ENCODE peak calls at places on chromosomes 1 and 21, in eight cellular contexts. One of them, this sample, is unnamed.

GRCh38 chr1:234987415-234988159 is 141.1 kb downstream of the TOMM20 start:
- DNase-seq in GM23338: peak
- DNase-seq in COR-L47: no peak
- DNase-seq in MV-4-11: no peak
- DNase-seq in fibroblast of the aortic adventitia: peak
- DNase-seq in Right ventricle myocardium inferior: no peak
- DNase-seq in activated CD4-positive, alpha-beta T cell treated with anti-CD3 and anti-CD28 coated beads for 4 hours: peak
- DNase-seq in activated T-cell treated with anti-CD3 and anti-CD28 coated beads for 48 hours: no peak
- DNase-seq in this sample: no peak

GRCh38 chr1:32101233-32101681 is 6.6 kb upstream of the KPNA6 start:
- DNase-seq in activated T-cell treated with anti-CD3 and anti-CD28 coated beads for 48 hours: no peak
- DNase-seq in activated CD4-positive, alpha-beta T cell treated with anti-CD3 and anti-CD28 coated beads for 4 hours: no peak
- DNase-seq in COR-L47: no peak
- DNase-seq in Right ventricle myocardium inferior: no peak
- DNase-seq in GM23338: no peak
- DNase-seq in MV-4-11: no peak
- DNase-seq in fibroblast of the aortic adventitia: peak
- DNase-seq in this sample: no peak

GRCh38 chr1:158149175-158149574 is 31.5 kb upstream of the CD1D start:
- DNase-seq in MV-4-11: no peak
- DNase-seq in fibroblast of the aortic adventitia: no peak
- DNase-seq in GM23338: no peak
- DNase-seq in COR-L47: no peak
- DNase-seq in activated CD4-positive, alpha-beta T cell treated with anti-CD3 and anti-CD28 coated beads for 4 hours: no peak
- DNase-seq in Right ventricle myocardium inferior: no peak
- DNase-seq in activated T-cell treated with anti-CD3 and anti-CD28 coated beads for 48 hours: no peak
- DNase-seq in this sample: no peak

GRCh38 chr1:3514404-3514803 is 59.9 kb downstream of the ARHGEF16 start:
- DNase-seq in activated CD4-positive, alpha-beta T cell treated with anti-CD3 and anti-CD28 coated beads for 4 hours: no peak
- DNase-seq in MV-4-11: no peak
- DNase-seq in Right ventricle myocardium inferior: no peak
- DNase-seq in activated T-cell treated with anti-CD3 and anti-CD28 coated beads for 48 hours: no peak
- DNase-seq in COR-L47: no peak
- DNase-seq in fibroblast of the aortic adventitia: no peak
- DNase-seq in GM23338: no peak
- DNase-seq in this sample: no peak

GRCh38 chr1:36203554-36204346 is 20.5 kb upstream of the THRAP3 start:
- DNase-seq in MV-4-11: peak
- DNase-seq in Right ventricle myocardium inferior: peak
- DNase-seq in fibroblast of the aortic adventitia: no peak
- DNase-seq in activated CD4-positive, alpha-beta T cell treated with anti-CD3 and anti-CD28 coated beads for 4 hours: no peak
- DNase-seq in GM23338: no peak
- DNase-seq in activated T-cell treated with anti-CD3 and anti-CD28 coated beads for 48 hours: no peak
- DNase-seq in COR-L47: peak
- DNase-seq in this sample: peak

GRCh38 chr21:44736291-44737004 is 25.1 kb upstream of the TSPEAR start:
- DNase-seq in activated CD4-positive, alpha-beta T cell treated with anti-CD3 and anti-CD28 coated beads for 4 hours: no peak
- DNase-seq in activated T-cell treated with anti-CD3 and anti-CD28 coated beads for 48 hours: no peak
- DNase-seq in Right ventricle myocardium inferior: no peak
- DNase-seq in MV-4-11: no peak
- DNase-seq in fibroblast of the aortic adventitia: no peak
- DNase-seq in GM23338: no peak
- DNase-seq in COR-L47: peak
- DNase-seq in this sample: no peak

GRCh38 chr1:116855220-116855619 is 54.5 kb upstream of the PTGFRN start:
- DNase-seq in COR-L47: no peak
- DNase-seq in MV-4-11: no peak
- DNase-seq in Right ventricle myocardium inferior: peak
- DNase-seq in fibroblast of the aortic adventitia: peak
- DNase-seq in activated T-cell treated with anti-CD3 and anti-CD28 coated beads for 48 hours: no peak
- DNase-seq in activated CD4-positive, alpha-beta T cell treated with anti-CD3 and anti-CD28 coated beads for 4 hours: no peak
- DNase-seq in GM23338: no peak
- DNase-seq in this sample: no peak

GRCh38 chr1:73604739-73605138 is 593.2 kb downstream of the LRRIQ3 start:
- DNase-seq in fibroblast of the aortic adventitia: no peak
- DNase-seq in COR-L47: no peak
- DNase-seq in GM23338: peak
- DNase-seq in activated CD4-positive, alpha-beta T cell treated with anti-CD3 and anti-CD28 coated beads for 4 hours: no peak
- DNase-seq in MV-4-11: peak
- DNase-seq in Right ventricle myocardium inferior: no peak
- DNase-seq in activated T-cell treated with anti-CD3 and anti-CD28 coated beads for 48 hours: no peak
- DNase-seq in this sample: no peak

GRCh38 chr1:164702216-164702615 is 143.2 kb downstream of the PBX1 start:
- DNase-seq in activated CD4-positive, alpha-beta T cell treated with anti-CD3 and anti-CD28 coated beads for 4 hours: no peak
- DNase-seq in fibroblast of the aortic adventitia: no peak
- DNase-seq in MV-4-11: no peak
- DNase-seq in GM23338: no peak
- DNase-seq in activated T-cell treated with anti-CD3 and anti-CD28 coated beads for 48 hours: no peak
- DNase-seq in Right ventricle myocardium inferior: no peak
- DNase-seq in COR-L47: no peak
- DNase-seq in this sample: no peak

GRCh38 chr21:26127918-26128317 is 42.7 kb downstream of the APP start:
- DNase-seq in fibroblast of the aortic adventitia: peak
- DNase-seq in COR-L47: no peak
- DNase-seq in activated T-cell treated with anti-CD3 and anti-CD28 coated beads for 48 hours: no peak
- DNase-seq in GM23338: no peak
- DNase-seq in MV-4-11: no peak
- DNase-seq in Right ventricle myocardium inferior: no peak
- DNase-seq in activated CD4-positive, alpha-beta T cell treated with anti-CD3 and anti-CD28 coated beads for 4 hours: no peak
- DNase-seq in this sample: no peak

GRCh38 chr1:155389831-155390230 is 69.1 kb downstream of the RUSC1 start:
- DNase-seq in Right ventricle myocardium inferior: no peak
- DNase-seq in fibroblast of the aortic adventitia: no peak
- DNase-seq in activated T-cell treated with anti-CD3 and anti-CD28 coated beads for 48 hours: no peak
- DNase-seq in activated CD4-positive, alpha-beta T cell treated with anti-CD3 and anti-CD28 coated beads for 4 hours: no peak
- DNase-seq in GM23338: no peak
- DNase-seq in MV-4-11: no peak
- DNase-seq in COR-L47: no peak
- DNase-seq in this sample: no peak

GRCh38 chr1:182279724-182280506 is 111.7 kb downstream of the GLUL start:
- DNase-seq in MV-4-11: no peak
- DNase-seq in COR-L47: peak
- DNase-seq in activated CD4-positive, alpha-beta T cell treated with anti-CD3 and anti-CD28 coated beads for 4 hours: no peak
- DNase-seq in GM23338: peak
- DNase-seq in Right ventricle myocardium inferior: no peak
- DNase-seq in activated T-cell treated with anti-CD3 and anti-CD28 coated beads for 48 hours: no peak
- DNase-seq in fibroblast of the aortic adventitia: no peak
- DNase-seq in this sample: no peak

GRCh38 chr21:14833952-14834351 is 230.8 kb downstream of the NRIP1 start:
- DNase-seq in activated CD4-positive, alpha-beta T cell treated with anti-CD3 and anti-CD28 coated beads for 4 hours: no peak
- DNase-seq in GM23338: no peak
- DNase-seq in activated T-cell treated with anti-CD3 and anti-CD28 coated beads for 48 hours: no peak
- DNase-seq in COR-L47: no peak
- DNase-seq in Right ventricle myocardium inferior: no peak
- DNase-seq in MV-4-11: no peak
- DNase-seq in fibroblast of the aortic adventitia: no peak
- DNase-seq in this sample: no peak

GRCh38 chr1:31412732-31413404 is at the start of gene SERINC2:
- DNase-seq in Right ventricle myocardium inferior: no peak
- DNase-seq in activated T-cell treated with anti-CD3 and anti-CD28 coated beads for 48 hours: no peak
- DNase-seq in activated CD4-positive, alpha-beta T cell treated with anti-CD3 and anti-CD28 coated beads for 4 hours: no peak
- DNase-seq in MV-4-11: no peak
- DNase-seq in fibroblast of the aortic adventitia: no peak
- DNase-seq in COR-L47: peak
- DNase-seq in GM23338: peak
- DNase-seq in this sample: no peak

GRCh38 chr1:31605908-31606427 is 11.5 kb upstream of the HCRTR1 start:
- DNase-seq in activated T-cell treated with anti-CD3 and anti-CD28 coated beads for 48 hours: peak
- DNase-seq in fibroblast of the aortic adventitia: peak
- DNase-seq in Right ventricle myocardium inferior: no peak
- DNase-seq in MV-4-11: peak
- DNase-seq in GM23338: no peak
- DNase-seq in COR-L47: no peak
- DNase-seq in activated CD4-positive, alpha-beta T cell treated with anti-CD3 and anti-CD28 coated beads for 4 hours: no peak
- DNase-seq in this sample: no peak

GRCh38 chr1:56168176-56168575 is 411.2 kb downstream of the PLPP3 start:
- DNase-seq in COR-L47: no peak
- DNase-seq in activated CD4-positive, alpha-beta T cell treated with anti-CD3 and anti-CD28 coated beads for 4 hours: no peak
- DNase-seq in GM23338: no peak
- DNase-seq in activated T-cell treated with anti-CD3 and anti-CD28 coated beads for 48 hours: no peak
- DNase-seq in MV-4-11: no peak
- DNase-seq in Right ventricle myocardium inferior: no peak
- DNase-seq in fibroblast of the aortic adventitia: no peak
- DNase-seq in this sample: no peak

GRCh38 chr1:183583466-183583865 is 6.8 kb downstream of the NCF2 start:
- DNase-seq in COR-L47: no peak
- DNase-seq in GM23338: no peak
- DNase-seq in fibroblast of the aortic adventitia: no peak
- DNase-seq in Right ventricle myocardium inferior: no peak
- DNase-seq in MV-4-11: peak
- DNase-seq in activated T-cell treated with anti-CD3 and anti-CD28 coated beads for 48 hours: no peak
- DNase-seq in activated CD4-positive, alpha-beta T cell treated with anti-CD3 and anti-CD28 coated beads for 4 hours: no peak
- DNase-seq in this sample: peak

GRCh38 chr1:4467241-4467640 is 187.2 kb upstream of the AJAP1 start:
- DNase-seq in GM23338: no peak
- DNase-seq in Right ventricle myocardium inferior: no peak
- DNase-seq in fibroblast of the aortic adventitia: no peak
- DNase-seq in activated CD4-positive, alpha-beta T cell treated with anti-CD3 and anti-CD28 coated beads for 4 hours: no peak
- DNase-seq in activated T-cell treated with anti-CD3 and anti-CD28 coated beads for 48 hours: no peak
- DNase-seq in COR-L47: no peak
- DNase-seq in MV-4-11: no peak
- DNase-seq in this sample: no peak

GRCh38 chr1:74571875-74572274 is 59.5 kb upstream of the LRRC53 start:
- DNase-seq in Right ventricle myocardium inferior: no peak
- DNase-seq in fibroblast of the aortic adventitia: no peak
- DNase-seq in MV-4-11: no peak
- DNase-seq in activated T-cell treated with anti-CD3 and anti-CD28 coated beads for 48 hours: no peak
- DNase-seq in GM23338: no peak
- DNase-seq in activated CD4-positive, alpha-beta T cell treated with anti-CD3 and anti-CD28 coated beads for 4 hours: no peak
- DNase-seq in COR-L47: no peak
- DNase-seq in this sample: no peak

GRCh38 chr21:44858791-44859190 is 14.7 kb downstream of the PTTG1IP start:
- DNase-seq in MV-4-11: no peak
- DNase-seq in activated T-cell treated with anti-CD3 and anti-CD28 coated beads for 48 hours: no peak
- DNase-seq in GM23338: no peak
- DNase-seq in COR-L47: no peak
- DNase-seq in activated CD4-positive, alpha-beta T cell treated with anti-CD3 and anti-CD28 coated beads for 4 hours: no peak
- DNase-seq in Right ventricle myocardium inferior: no peak
- DNase-seq in fibroblast of the aortic adventitia: no peak
- DNase-seq in this sample: no peak

GRCh38 chr1:9717193-9718005 is 65.9 kb downstream of the PIK3CD start:
- DNase-seq in COR-L47: no peak
- DNase-seq in Right ventricle myocardium inferior: peak
- DNase-seq in activated T-cell treated with anti-CD3 and anti-CD28 coated beads for 48 hours: peak
- DNase-seq in activated CD4-positive, alpha-beta T cell treated with anti-CD3 and anti-CD28 coated beads for 4 hours: peak
- DNase-seq in fibroblast of the aortic adventitia: no peak
- DNase-seq in MV-4-11: peak
- DNase-seq in GM23338: peak
- DNase-seq in this sample: no peak

GRCh38 chr21:36491191-36491916 is 11.4 kb upstream of the CLDN14 start:
- DNase-seq in activated T-cell treated with anti-CD3 and anti-CD28 coated beads for 48 hours: no peak
- DNase-seq in fibroblast of the aortic adventitia: no peak
- DNase-seq in COR-L47: no peak
- DNase-seq in GM23338: no peak
- DNase-seq in activated CD4-positive, alpha-beta T cell treated with anti-CD3 and anti-CD28 coated beads for 4 hours: no peak
- DNase-seq in Right ventricle myocardium inferior: no peak
- DNase-seq in MV-4-11: no peak
- DNase-seq in this sample: no peak

GRCh38 chr1:178541829-178542553 is 29.1 kb downstream of the TEX35 start:
- DNase-seq in GM23338: peak
- DNase-seq in COR-L47: no peak
- DNase-seq in Right ventricle myocardium inferior: peak
- DNase-seq in activated T-cell treated with anti-CD3 and anti-CD28 coated beads for 48 hours: peak
- DNase-seq in MV-4-11: peak
- DNase-seq in activated CD4-positive, alpha-beta T cell treated with anti-CD3 and anti-CD28 coated beads for 4 hours: peak
- DNase-seq in fibroblast of the aortic adventitia: peak
- DNase-seq in this sample: peak

GRCh38 chr1:14377386-14377785 is 221.1 kb upstream of the KAZN start:
- DNase-seq in activated CD4-positive, alpha-beta T cell treated with anti-CD3 and anti-CD28 coated beads for 4 hours: no peak
- DNase-seq in Right ventricle myocardium inferior: no peak
- DNase-seq in COR-L47: no peak
- DNase-seq in GM23338: no peak
- DNase-seq in fibroblast of the aortic adventitia: peak
- DNase-seq in MV-4-11: no peak
- DNase-seq in activated T-cell treated with anti-CD3 and anti-CD28 coated beads for 48 hours: no peak
- DNase-seq in this sample: no peak

GRCh38 chr21:26099610-26100219 is 70.9 kb downstream of the APP start:
- DNase-seq in activated CD4-positive, alpha-beta T cell treated with anti-CD3 and anti-CD28 coated beads for 4 hours: no peak
- DNase-seq in fibroblast of the aortic adventitia: peak
- DNase-seq in MV-4-11: no peak
- DNase-seq in Right ventricle myocardium inferior: no peak
- DNase-seq in GM23338: no peak
- DNase-seq in COR-L47: peak
- DNase-seq in activated T-cell treated with anti-CD3 and anti-CD28 coated beads for 48 hours: no peak
- DNase-seq in this sample: no peak

GRCh38 chr1:84996846-84997666 is at the start of gene MCOLN2:
- DNase-seq in Right ventricle myocardium inferior: peak
- DNase-seq in fibroblast of the aortic adventitia: no peak
- DNase-seq in activated CD4-positive, alpha-beta T cell treated with anti-CD3 and anti-CD28 coated beads for 4 hours: peak
- DNase-seq in activated T-cell treated with anti-CD3 and anti-CD28 coated beads for 48 hours: peak
- DNase-seq in GM23338: peak
- DNase-seq in COR-L47: peak
- DNase-seq in MV-4-11: no peak
- DNase-seq in this sample: no peak

GRCh38 chr1:209783338-209783737 is 1.0 kb downstream of the C1orf74 start:
- DNase-seq in activated CD4-positive, alpha-beta T cell treated with anti-CD3 and anti-CD28 coated beads for 4 hours: no peak
- DNase-seq in activated T-cell treated with anti-CD3 and anti-CD28 coated beads for 48 hours: no peak
- DNase-seq in MV-4-11: peak
- DNase-seq in GM23338: no peak
- DNase-seq in Right ventricle myocardium inferior: no peak
- DNase-seq in fibroblast of the aortic adventitia: no peak
- DNase-seq in COR-L47: no peak
- DNase-seq in this sample: no peak

GRCh38 chr21:41373253-41373652 is 11.4 kb downstream of the MX2 start:
- DNase-seq in Right ventricle myocardium inferior: no peak
- DNase-seq in activated T-cell treated with anti-CD3 and anti-CD28 coated beads for 48 hours: no peak
- DNase-seq in activated CD4-positive, alpha-beta T cell treated with anti-CD3 and anti-CD28 coated beads for 4 hours: no peak
- DNase-seq in fibroblast of the aortic adventitia: no peak
- DNase-seq in COR-L47: no peak
- DNase-seq in MV-4-11: no peak
- DNase-seq in GM23338: no peak
- DNase-seq in this sample: no peak

GRCh38 chr1:22854688-22855565 is 117.7 kb downstream of the LACTBL1 start:
- DNase-seq in COR-L47: no peak
- DNase-seq in activated T-cell treated with anti-CD3 and anti-CD28 coated beads for 48 hours: no peak
- DNase-seq in MV-4-11: no peak
- DNase-seq in activated CD4-positive, alpha-beta T cell treated with anti-CD3 and anti-CD28 coated beads for 4 hours: no peak
- DNase-seq in fibroblast of the aortic adventitia: no peak
- DNase-seq in GM23338: no peak
- DNase-seq in Right ventricle myocardium inferior: no peak
- DNase-seq in this sample: no peak

GRCh38 chr1:43885311-43885801 is 48.2 kb upstream of the ARTN start:
- DNase-seq in activated T-cell treated with anti-CD3 and anti-CD28 coated beads for 48 hours: no peak
- DNase-seq in COR-L47: no peak
- DNase-seq in Right ventricle myocardium inferior: no peak
- DNase-seq in GM23338: peak
- DNase-seq in fibroblast of the aortic adventitia: no peak
- DNase-seq in activated CD4-positive, alpha-beta T cell treated with anti-CD3 and anti-CD28 coated beads for 4 hours: no peak
- DNase-seq in MV-4-11: no peak
- DNase-seq in this sample: no peak

GRCh38 chr1:235009561-235010306 is 118.9 kb downstream of the TOMM20 start:
- DNase-seq in GM23338: no peak
- DNase-seq in COR-L47: no peak
- DNase-seq in activated CD4-positive, alpha-beta T cell treated with anti-CD3 and anti-CD28 coated beads for 4 hours: no peak
- DNase-seq in activated T-cell treated with anti-CD3 and anti-CD28 coated beads for 48 hours: no peak
- DNase-seq in MV-4-11: no peak
- DNase-seq in fibroblast of the aortic adventitia: no peak
- DNase-seq in Right ventricle myocardium inferior: no peak
- DNase-seq in this sample: no peak

GRCh38 chr1:172286629-172287076 is 133.8 kb upstream of the C1orf105 start:
- DNase-seq in MV-4-11: peak
- DNase-seq in COR-L47: no peak
- DNase-seq in activated T-cell treated with anti-CD3 and anti-CD28 coated beads for 48 hours: no peak
- DNase-seq in activated CD4-positive, alpha-beta T cell treated with anti-CD3 and anti-CD28 coated beads for 4 hours: no peak
- DNase-seq in Right ventricle myocardium inferior: no peak
- DNase-seq in GM23338: no peak
- DNase-seq in fibroblast of the aortic adventitia: peak
- DNase-seq in this sample: no peak

GRCh38 chr1:178931843-178932551 is 61.1 kb upstream of the ANGPTL1 start:
- DNase-seq in fibroblast of the aortic adventitia: peak
- DNase-seq in MV-4-11: peak
- DNase-seq in Right ventricle myocardium inferior: peak
- DNase-seq in COR-L47: no peak
- DNase-seq in GM23338: no peak
- DNase-seq in activated CD4-positive, alpha-beta T cell treated with anti-CD3 and anti-CD28 coated beads for 4 hours: no peak
- DNase-seq in activated T-cell treated with anti-CD3 and anti-CD28 coated beads for 48 hours: no peak
- DNase-seq in this sample: no peak

GRCh38 chr21:44083631-44084291 is 23.4 kb upstream of the PWP2 start:
- DNase-seq in COR-L47: no peak
- DNase-seq in fibroblast of the aortic adventitia: no peak
- DNase-seq in Right ventricle myocardium inferior: no peak
- DNase-seq in MV-4-11: no peak
- DNase-seq in GM23338: no peak
- DNase-seq in activated CD4-positive, alpha-beta T cell treated with anti-CD3 and anti-CD28 coated beads for 4 hours: peak
- DNase-seq in activated T-cell treated with anti-CD3 and anti-CD28 coated beads for 48 hours: peak
- DNase-seq in this sample: no peak